ENCODE peak calls at places on chromosomes 2 and 18, in nine cellular contexts. One of them, this sample, is unnamed.

GRCh38 chr2:218997730-218998129 is 4.5 kb upstream of the CRYBA2 start:
- DNase-seq in GM03348: no peak
- DNase-seq in Panc1: no peak
- DNase-seq in left lobe of liver: no peak
- DNase-seq in activated naive CD8-positive, alpha-beta T cell treated with anti-CD3 and anti-CD28 coated beads, Interleukin-2, amount 10 ng/mL, durations not matched to agents 7 days and 5 days: no peak
- DNase-seq in stimulated activated CD4-positive, alpha-beta T cell treated with anti-CD3 and anti-CD28 coated beads, Interleukin-2, amount 100 ng/mL, for 24 hours: no peak
- DNase-seq in mesenchymal stem cell: no peak
- DNase-seq in skeletal muscle cell: no peak
- DNase-seq in SHP77: peak
- DNase-seq in this sample: no peak

GRCh38 chr2:149487189-149487588 is 100.4 kb downstream of the MMADHC start:
- DNase-seq in GM03348: no peak
- DNase-seq in Panc1: no peak
- DNase-seq in left lobe of liver: no peak
- DNase-seq in activated naive CD8-positive, alpha-beta T cell treated with anti-CD3 and anti-CD28 coated beads, Interleukin-2, amount 10 ng/mL, durations not matched to agents 7 days and 5 days: no peak
- DNase-seq in stimulated activated CD4-positive, alpha-beta T cell treated with anti-CD3 and anti-CD28 coated beads, Interleukin-2, amount 100 ng/mL, for 24 hours: no peak
- DNase-seq in mesenchymal stem cell: no peak
- DNase-seq in skeletal muscle cell: no peak
- DNase-seq in SHP77: no peak
- DNase-seq in this sample: no peak

GRCh38 chr2:7867858-7868257 is 814.0 kb upstream of the ID2 start:
- DNase-seq in GM03348: no peak
- DNase-seq in Panc1: no peak
- DNase-seq in left lobe of liver: no peak
- DNase-seq in activated naive CD8-positive, alpha-beta T cell treated with anti-CD3 and anti-CD28 coated beads, Interleukin-2, amount 10 ng/mL, durations not matched to agents 7 days and 5 days: no peak
- DNase-seq in stimulated activated CD4-positive, alpha-beta T cell treated with anti-CD3 and anti-CD28 coated beads, Interleukin-2, amount 100 ng/mL, for 24 hours: no peak
- DNase-seq in mesenchymal stem cell: no peak
- DNase-seq in skeletal muscle cell: no peak
- DNase-seq in SHP77: no peak
- DNase-seq in this sample: peak

GRCh38 chr2:241349941-241350340 is 6.1 kb upstream of the FARP2 start:
- DNase-seq in GM03348: no peak
- DNase-seq in Panc1: no peak
- DNase-seq in left lobe of liver: no peak
- DNase-seq in activated naive CD8-positive, alpha-beta T cell treated with anti-CD3 and anti-CD28 coated beads, Interleukin-2, amount 10 ng/mL, durations not matched to agents 7 days and 5 days: no peak
- DNase-seq in stimulated activated CD4-positive, alpha-beta T cell treated with anti-CD3 and anti-CD28 coated beads, Interleukin-2, amount 100 ng/mL, for 24 hours: no peak
- DNase-seq in mesenchymal stem cell: no peak
- DNase-seq in skeletal muscle cell: no peak
- DNase-seq in SHP77: no peak
- DNase-seq in this sample: no peak

GRCh38 chr2:62201307-62201706 is 5.4 kb downstream of the B3GNT2 start:
- DNase-seq in GM03348: no peak
- DNase-seq in Panc1: no peak
- DNase-seq in left lobe of liver: no peak
- DNase-seq in activated naive CD8-positive, alpha-beta T cell treated with anti-CD3 and anti-CD28 coated beads, Interleukin-2, amount 10 ng/mL, durations not matched to agents 7 days and 5 days: no peak
- DNase-seq in stimulated activated CD4-positive, alpha-beta T cell treated with anti-CD3 and anti-CD28 coated beads, Interleukin-2, amount 100 ng/mL, for 24 hours: no peak
- DNase-seq in mesenchymal stem cell: peak
- DNase-seq in skeletal muscle cell: no peak
- DNase-seq in SHP77: no peak
- DNase-seq in this sample: no peak

GRCh38 chr2:129923265-129924141 is 56.0 kb upstream of the RAB6C start:
- DNase-seq in GM03348: peak
- DNase-seq in Panc1: peak
- DNase-seq in left lobe of liver: no peak
- DNase-seq in activated naive CD8-positive, alpha-beta T cell treated with anti-CD3 and anti-CD28 coated beads, Interleukin-2, amount 10 ng/mL, durations not matched to agents 7 days and 5 days: no peak
- DNase-seq in stimulated activated CD4-positive, alpha-beta T cell treated with anti-CD3 and anti-CD28 coated beads, Interleukin-2, amount 100 ng/mL, for 24 hours: peak
- DNase-seq in mesenchymal stem cell: peak
- DNase-seq in skeletal muscle cell: peak
- DNase-seq in SHP77: peak
- DNase-seq in this sample: peak

GRCh38 chr2:59530258-59530657 is 1023.2 kb downstream of the BCL11A start:
- DNase-seq in GM03348: no peak
- DNase-seq in Panc1: no peak
- DNase-seq in left lobe of liver: no peak
- DNase-seq in activated naive CD8-positive, alpha-beta T cell treated with anti-CD3 and anti-CD28 coated beads, Interleukin-2, amount 10 ng/mL, durations not matched to agents 7 days and 5 days: no peak
- DNase-seq in stimulated activated CD4-positive, alpha-beta T cell treated with anti-CD3 and anti-CD28 coated beads, Interleukin-2, amount 100 ng/mL, for 24 hours: no peak
- DNase-seq in mesenchymal stem cell: no peak
- DNase-seq in skeletal muscle cell: no peak
- DNase-seq in SHP77: no peak
- DNase-seq in this sample: no peak

GRCh38 chr2:177573120-177573519 is 180.5 kb downstream of the AGPS start:
- DNase-seq in GM03348: no peak
- DNase-seq in Panc1: no peak
- DNase-seq in left lobe of liver: no peak
- DNase-seq in activated naive CD8-positive, alpha-beta T cell treated with anti-CD3 and anti-CD28 coated beads, Interleukin-2, amount 10 ng/mL, durations not matched to agents 7 days and 5 days: no peak
- DNase-seq in stimulated activated CD4-positive, alpha-beta T cell treated with anti-CD3 and anti-CD28 coated beads, Interleukin-2, amount 100 ng/mL, for 24 hours: no peak
- DNase-seq in mesenchymal stem cell: no peak
- DNase-seq in skeletal muscle cell: peak
- DNase-seq in SHP77: no peak
- DNase-seq in this sample: no peak

GRCh38 chr2:127293386-127293757 is 572 bp downstream of the ERCC3 start:
- DNase-seq in GM03348: peak
- DNase-seq in Panc1: no peak
- DNase-seq in left lobe of liver: no peak
- DNase-seq in activated naive CD8-positive, alpha-beta T cell treated with anti-CD3 and anti-CD28 coated beads, Interleukin-2, amount 10 ng/mL, durations not matched to agents 7 days and 5 days: no peak
- DNase-seq in stimulated activated CD4-positive, alpha-beta T cell treated with anti-CD3 and anti-CD28 coated beads, Interleukin-2, amount 100 ng/mL, for 24 hours: no peak
- DNase-seq in mesenchymal stem cell: peak
- DNase-seq in skeletal muscle cell: no peak
- DNase-seq in SHP77: no peak
- DNase-seq in this sample: no peak

GRCh38 chr2:180463608-180464007 is 456.5 kb upstream of the CWC22 start:
- DNase-seq in GM03348: no peak
- DNase-seq in Panc1: no peak
- DNase-seq in left lobe of liver: no peak
- DNase-seq in activated naive CD8-positive, alpha-beta T cell treated with anti-CD3 and anti-CD28 coated beads, Interleukin-2, amount 10 ng/mL, durations not matched to agents 7 days and 5 days: no peak
- DNase-seq in stimulated activated CD4-positive, alpha-beta T cell treated with anti-CD3 and anti-CD28 coated beads, Interleukin-2, amount 100 ng/mL, for 24 hours: no peak
- DNase-seq in mesenchymal stem cell: no peak
- DNase-seq in skeletal muscle cell: no peak
- DNase-seq in SHP77: no peak
- DNase-seq in this sample: no peak

GRCh38 chr2:149585317-149585885 is 2.2 kb downstream of the MMADHC start:
- DNase-seq in GM03348: no peak
- DNase-seq in Panc1: no peak
- DNase-seq in left lobe of liver: no peak
- DNase-seq in activated naive CD8-positive, alpha-beta T cell treated with anti-CD3 and anti-CD28 coated beads, Interleukin-2, amount 10 ng/mL, durations not matched to agents 7 days and 5 days: no peak
- DNase-seq in stimulated activated CD4-positive, alpha-beta T cell treated with anti-CD3 and anti-CD28 coated beads, Interleukin-2, amount 100 ng/mL, for 24 hours: no peak
- DNase-seq in mesenchymal stem cell: no peak
- DNase-seq in skeletal muscle cell: no peak
- DNase-seq in SHP77: no peak
- DNase-seq in this sample: no peak

GRCh38 chr2:72972744-72973535 is 55.6 kb downstream of the EMX1 start:
- DNase-seq in GM03348: no peak
- DNase-seq in Panc1: no peak
- DNase-seq in left lobe of liver: no peak
- DNase-seq in activated naive CD8-positive, alpha-beta T cell treated with anti-CD3 and anti-CD28 coated beads, Interleukin-2, amount 10 ng/mL, durations not matched to agents 7 days and 5 days: no peak
- DNase-seq in stimulated activated CD4-positive, alpha-beta T cell treated with anti-CD3 and anti-CD28 coated beads, Interleukin-2, amount 100 ng/mL, for 24 hours: no peak
- DNase-seq in mesenchymal stem cell: no peak
- DNase-seq in skeletal muscle cell: no peak
- DNase-seq in SHP77: no peak
- DNase-seq in this sample: no peak

GRCh38 chr2:117716505-117716904 is 98.0 kb upstream of the DDX18 start:
- DNase-seq in GM03348: no peak
- DNase-seq in Panc1: no peak
- DNase-seq in left lobe of liver: no peak
- DNase-seq in activated naive CD8-positive, alpha-beta T cell treated with anti-CD3 and anti-CD28 coated beads, Interleukin-2, amount 10 ng/mL, durations not matched to agents 7 days and 5 days: no peak
- DNase-seq in stimulated activated CD4-positive, alpha-beta T cell treated with anti-CD3 and anti-CD28 coated beads, Interleukin-2, amount 100 ng/mL, for 24 hours: no peak
- DNase-seq in mesenchymal stem cell: no peak
- DNase-seq in skeletal muscle cell: no peak
- DNase-seq in SHP77: no peak
- DNase-seq in this sample: no peak

GRCh38 chr2:151826737-151827157 is 1.5 kb downstream of the ARL5A start:
- DNase-seq in GM03348: peak
- DNase-seq in Panc1: no peak
- DNase-seq in left lobe of liver: no peak
- DNase-seq in activated naive CD8-positive, alpha-beta T cell treated with anti-CD3 and anti-CD28 coated beads, Interleukin-2, amount 10 ng/mL, durations not matched to agents 7 days and 5 days: no peak
- DNase-seq in stimulated activated CD4-positive, alpha-beta T cell treated with anti-CD3 and anti-CD28 coated beads, Interleukin-2, amount 100 ng/mL, for 24 hours: no peak
- DNase-seq in mesenchymal stem cell: peak
- DNase-seq in skeletal muscle cell: no peak
- DNase-seq in SHP77: no peak
- DNase-seq in this sample: no peak

GRCh38 chr18:34710430-34711386 is 610 bp downstream of the DTNA start:
- DNase-seq in GM03348: peak
- DNase-seq in Panc1: no peak
- DNase-seq in left lobe of liver: no peak
- DNase-seq in activated naive CD8-positive, alpha-beta T cell treated with anti-CD3 and anti-CD28 coated beads, Interleukin-2, amount 10 ng/mL, durations not matched to agents 7 days and 5 days: no peak
- DNase-seq in stimulated activated CD4-positive, alpha-beta T cell treated with anti-CD3 and anti-CD28 coated beads, Interleukin-2, amount 100 ng/mL, for 24 hours: no peak
- DNase-seq in mesenchymal stem cell: peak
- DNase-seq in skeletal muscle cell: no peak
- DNase-seq in SHP77: peak
- DNase-seq in this sample: no peak

GRCh38 chr2:25617948-25618646 is 55.3 kb downstream of the DTNB start:
- DNase-seq in GM03348: peak
- DNase-seq in Panc1: peak
- DNase-seq in left lobe of liver: no peak
- DNase-seq in activated naive CD8-positive, alpha-beta T cell treated with anti-CD3 and anti-CD28 coated beads, Interleukin-2, amount 10 ng/mL, durations not matched to agents 7 days and 5 days: no peak
- DNase-seq in stimulated activated CD4-positive, alpha-beta T cell treated with anti-CD3 and anti-CD28 coated beads, Interleukin-2, amount 100 ng/mL, for 24 hours: no peak
- DNase-seq in mesenchymal stem cell: no peak
- DNase-seq in skeletal muscle cell: peak
- DNase-seq in SHP77: no peak
- DNase-seq in this sample: no peak

GRCh38 chr18:3192752-3193151 is 27.0 kb downstream of the MYOM1 start:
- DNase-seq in GM03348: no peak
- DNase-seq in Panc1: no peak
- DNase-seq in left lobe of liver: no peak
- DNase-seq in activated naive CD8-positive, alpha-beta T cell treated with anti-CD3 and anti-CD28 coated beads, Interleukin-2, amount 10 ng/mL, durations not matched to agents 7 days and 5 days: no peak
- DNase-seq in stimulated activated CD4-positive, alpha-beta T cell treated with anti-CD3 and anti-CD28 coated beads, Interleukin-2, amount 100 ng/mL, for 24 hours: no peak
- DNase-seq in mesenchymal stem cell: no peak
- DNase-seq in skeletal muscle cell: no peak
- DNase-seq in SHP77: no peak
- DNase-seq in this sample: no peak

GRCh38 chr18:44518666-44519065 is 162.0 kb upstream of the SETBP1 start:
- DNase-seq in GM03348: no peak
- DNase-seq in Panc1: no peak
- DNase-seq in left lobe of liver: no peak
- DNase-seq in activated naive CD8-positive, alpha-beta T cell treated with anti-CD3 and anti-CD28 coated beads, Interleukin-2, amount 10 ng/mL, durations not matched to agents 7 days and 5 days: no peak
- DNase-seq in stimulated activated CD4-positive, alpha-beta T cell treated with anti-CD3 and anti-CD28 coated beads, Interleukin-2, amount 100 ng/mL, for 24 hours: no peak
- DNase-seq in mesenchymal stem cell: no peak
- DNase-seq in skeletal muscle cell: peak
- DNase-seq in SHP77: no peak
- DNase-seq in this sample: no peak

GRCh38 chr2:217166241-217166640 is 306.4 kb upstream of the TNP1 start:
- DNase-seq in GM03348: peak
- DNase-seq in Panc1: peak
- DNase-seq in left lobe of liver: no peak
- DNase-seq in activated naive CD8-positive, alpha-beta T cell treated with anti-CD3 and anti-CD28 coated beads, Interleukin-2, amount 10 ng/mL, durations not matched to agents 7 days and 5 days: no peak
- DNase-seq in stimulated activated CD4-positive, alpha-beta T cell treated with anti-CD3 and anti-CD28 coated beads, Interleukin-2, amount 100 ng/mL, for 24 hours: no peak
- DNase-seq in mesenchymal stem cell: peak
- DNase-seq in skeletal muscle cell: peak
- DNase-seq in SHP77: peak
- DNase-seq in this sample: no peak

GRCh38 chr2:239044336-239044735 is 196.5 kb downstream of the TWIST2 start:
- DNase-seq in GM03348: no peak
- DNase-seq in Panc1: no peak
- DNase-seq in left lobe of liver: no peak
- DNase-seq in activated naive CD8-positive, alpha-beta T cell treated with anti-CD3 and anti-CD28 coated beads, Interleukin-2, amount 10 ng/mL, durations not matched to agents 7 days and 5 days: no peak
- DNase-seq in stimulated activated CD4-positive, alpha-beta T cell treated with anti-CD3 and anti-CD28 coated beads, Interleukin-2, amount 100 ng/mL, for 24 hours: no peak
- DNase-seq in mesenchymal stem cell: no peak
- DNase-seq in skeletal muscle cell: no peak
- DNase-seq in SHP77: no peak
- DNase-seq in this sample: no peak

GRCh38 chr18:60935046-60935445 is 398.2 kb upstream of the CDH20 start:
- DNase-seq in GM03348: no peak
- DNase-seq in Panc1: no peak
- DNase-seq in left lobe of liver: no peak
- DNase-seq in activated naive CD8-positive, alpha-beta T cell treated with anti-CD3 and anti-CD28 coated beads, Interleukin-2, amount 10 ng/mL, durations not matched to agents 7 days and 5 days: no peak
- DNase-seq in stimulated activated CD4-positive, alpha-beta T cell treated with anti-CD3 and anti-CD28 coated beads, Interleukin-2, amount 100 ng/mL, for 24 hours: no peak
- DNase-seq in mesenchymal stem cell: no peak
- DNase-seq in skeletal muscle cell: no peak
- DNase-seq in SHP77: no peak
- DNase-seq in this sample: no peak

GRCh38 chr2:96265349-96265839 is 403 bp downstream of the TMEM127 start:
- DNase-seq in GM03348: peak
- DNase-seq in Panc1: no peak
- DNase-seq in left lobe of liver: no peak
- DNase-seq in activated naive CD8-positive, alpha-beta T cell treated with anti-CD3 and anti-CD28 coated beads, Interleukin-2, amount 10 ng/mL, durations not matched to agents 7 days and 5 days: no peak
- DNase-seq in stimulated activated CD4-positive, alpha-beta T cell treated with anti-CD3 and anti-CD28 coated beads, Interleukin-2, amount 100 ng/mL, for 24 hours: peak
- DNase-seq in mesenchymal stem cell: peak
- DNase-seq in skeletal muscle cell: no peak
- DNase-seq in SHP77: no peak
- DNase-seq in this sample: no peak

GRCh38 chr2:40364143-40364903 is 87.6 kb downstream of the SLC8A1 start:
- DNase-seq in GM03348: no peak
- DNase-seq in Panc1: no peak
- DNase-seq in left lobe of liver: no peak
- DNase-seq in activated naive CD8-positive, alpha-beta T cell treated with anti-CD3 and anti-CD28 coated beads, Interleukin-2, amount 10 ng/mL, durations not matched to agents 7 days and 5 days: no peak
- DNase-seq in stimulated activated CD4-positive, alpha-beta T cell treated with anti-CD3 and anti-CD28 coated beads, Interleukin-2, amount 100 ng/mL, for 24 hours: no peak
- DNase-seq in mesenchymal stem cell: peak
- DNase-seq in skeletal muscle cell: no peak
- DNase-seq in SHP77: no peak
- DNase-seq in this sample: no peak

GRCh38 chr2:235497096-235497495 is 3.3 kb downstream of the AGAP1 start:
- DNase-seq in GM03348: no peak
- DNase-seq in Panc1: no peak
- DNase-seq in left lobe of liver: no peak
- DNase-seq in activated naive CD8-positive, alpha-beta T cell treated with anti-CD3 and anti-CD28 coated beads, Interleukin-2, amount 10 ng/mL, durations not matched to agents 7 days and 5 days: no peak
- DNase-seq in stimulated activated CD4-positive, alpha-beta T cell treated with anti-CD3 and anti-CD28 coated beads, Interleukin-2, amount 100 ng/mL, for 24 hours: no peak
- DNase-seq in mesenchymal stem cell: no peak
- DNase-seq in skeletal muscle cell: no peak
- DNase-seq in SHP77: no peak
- DNase-seq in this sample: no peak

GRCh38 chr2:195596840-195597239 is 60.2 kb upstream of the SLC39A10 start:
- DNase-seq in GM03348: no peak
- DNase-seq in Panc1: no peak
- DNase-seq in left lobe of liver: no peak
- DNase-seq in activated naive CD8-positive, alpha-beta T cell treated with anti-CD3 and anti-CD28 coated beads, Interleukin-2, amount 10 ng/mL, durations not matched to agents 7 days and 5 days: no peak
- DNase-seq in stimulated activated CD4-positive, alpha-beta T cell treated with anti-CD3 and anti-CD28 coated beads, Interleukin-2, amount 100 ng/mL, for 24 hours: no peak
- DNase-seq in mesenchymal stem cell: no peak
- DNase-seq in skeletal muscle cell: no peak
- DNase-seq in SHP77: no peak
- DNase-seq in this sample: no peak

GRCh38 chr2:121211689-121212151 is 73.3 kb downstream of the TFCP2L1 start:
- DNase-seq in GM03348: no peak
- DNase-seq in Panc1: no peak
- DNase-seq in left lobe of liver: no peak
- DNase-seq in activated naive CD8-positive, alpha-beta T cell treated with anti-CD3 and anti-CD28 coated beads, Interleukin-2, amount 10 ng/mL, durations not matched to agents 7 days and 5 days: no peak
- DNase-seq in stimulated activated CD4-positive, alpha-beta T cell treated with anti-CD3 and anti-CD28 coated beads, Interleukin-2, amount 100 ng/mL, for 24 hours: no peak
- DNase-seq in mesenchymal stem cell: no peak
- DNase-seq in skeletal muscle cell: no peak
- DNase-seq in SHP77: no peak
- DNase-seq in this sample: no peak

GRCh38 chr2:100246163-100247145 is 75.8 kb downstream of the LONRF2 start:
- DNase-seq in GM03348: peak
- DNase-seq in Panc1: no peak
- DNase-seq in left lobe of liver: no peak
- DNase-seq in activated naive CD8-positive, alpha-beta T cell treated with anti-CD3 and anti-CD28 coated beads, Interleukin-2, amount 10 ng/mL, durations not matched to agents 7 days and 5 days: no peak
- DNase-seq in stimulated activated CD4-positive, alpha-beta T cell treated with anti-CD3 and anti-CD28 coated beads, Interleukin-2, amount 100 ng/mL, for 24 hours: peak
- DNase-seq in mesenchymal stem cell: peak
- DNase-seq in skeletal muscle cell: no peak
- DNase-seq in SHP77: peak
- DNase-seq in this sample: no peak

GRCh38 chr2:216911886-216912285 is 52.0 kb upstream of the TNP1 start:
- DNase-seq in GM03348: peak
- DNase-seq in Panc1: no peak
- DNase-seq in left lobe of liver: no peak
- DNase-seq in activated naive CD8-positive, alpha-beta T cell treated with anti-CD3 and anti-CD28 coated beads, Interleukin-2, amount 10 ng/mL, durations not matched to agents 7 days and 5 days: no peak
- DNase-seq in stimulated activated CD4-positive, alpha-beta T cell treated with anti-CD3 and anti-CD28 coated beads, Interleukin-2, amount 100 ng/mL, for 24 hours: no peak
- DNase-seq in mesenchymal stem cell: peak
- DNase-seq in skeletal muscle cell: no peak
- DNase-seq in SHP77: no peak
- DNase-seq in this sample: no peak

GRCh38 chr2:224440988-224441387 is 39.1 kb upstream of the FAM124B start:
- DNase-seq in GM03348: no peak
- DNase-seq in Panc1: no peak
- DNase-seq in left lobe of liver: no peak
- DNase-seq in activated naive CD8-positive, alpha-beta T cell treated with anti-CD3 and anti-CD28 coated beads, Interleukin-2, amount 10 ng/mL, durations not matched to agents 7 days and 5 days: no peak
- DNase-seq in stimulated activated CD4-positive, alpha-beta T cell treated with anti-CD3 and anti-CD28 coated beads, Interleukin-2, amount 100 ng/mL, for 24 hours: no peak
- DNase-seq in mesenchymal stem cell: no peak
- DNase-seq in skeletal muscle cell: no peak
- DNase-seq in SHP77: no peak
- DNase-seq in this sample: no peak

GRCh38 chr2:207148025-207148424 is 17.7 kb downstream of the KLF7 start:
- DNase-seq in GM03348: peak
- DNase-seq in Panc1: no peak
- DNase-seq in left lobe of liver: no peak
- DNase-seq in activated naive CD8-positive, alpha-beta T cell treated with anti-CD3 and anti-CD28 coated beads, Interleukin-2, amount 10 ng/mL, durations not matched to agents 7 days and 5 days: no peak
- DNase-seq in stimulated activated CD4-positive, alpha-beta T cell treated with anti-CD3 and anti-CD28 coated beads, Interleukin-2, amount 100 ng/mL, for 24 hours: no peak
- DNase-seq in mesenchymal stem cell: no peak
- DNase-seq in skeletal muscle cell: no peak
- DNase-seq in SHP77: no peak
- DNase-seq in this sample: no peak